ENCODE peak calls at places on chromosomes 1 and 21, in seven cellular contexts. Q is SW480, Y is transverse colon, M is kidney epithelial cell, T is HEK293T, X is Peyer's patch, A is T-cell. C is an unnamed sample.

GRCh38 chr1:58783090-58783992 is 506 bp downstream of the JUN start:
- DNase-seq in Q (peak; percentile 30), Y (peak; percentile 66), M (no peak), T (peak; percentile 22), X (peak; percentile 81), A (peak; percentile 49), C (peak; percentile 63)

GRCh38 chr1:231396643-231397042 is 25.4 kb downstream of the EGLN1 start:
- DNase-seq in Q (no peak), Y (no peak), M (no peak), T (no peak), X (no peak), A (no peak), C (no peak)

GRCh38 chr1:26317612-26318337 is at the start of gene CD52:
- DNase-seq in Q (no peak), Y (peak; percentile 63), M (no peak), T (no peak), X (no peak), A (peak; percentile 70), C (peak; percentile 29)

GRCh38 chr21:43289966-43290365 is 121.2 kb downstream of the CRYAA start:
- DNase-seq in Q (no peak), Y (no peak), M (no peak), T (no peak), X (no peak), A (no peak), C (no peak)

GRCh38 chr1:84573967-84574842 is at the start of gene CTBS:
- DNase-seq in Q (peak; percentile 84), Y (peak; percentile 93), M (peak; percentile 45), T (peak; percentile 98), X (peak; percentile 93), A (peak; percentile 82), C (peak; percentile 89)

GRCh38 chr1:111742938-111743549 is 3.8 kb upstream of the INKA2 start:
- DNase-seq in Q (no peak), Y (no peak), M (no peak), T (no peak), X (no peak), A (no peak), C (no peak)

GRCh38 chr1:17359031-17359430 is 13.0 kb upstream of the PADI6 start:
- DNase-seq in Q (no peak), Y (no peak), M (no peak), T (no peak), X (no peak), A (no peak), C (no peak)

GRCh38 chr1:68291763-68292384 is 59.6 kb upstream of the WLS start:
- DNase-seq in Q (no peak), Y (no peak), M (no peak), T (no peak), X (no peak), A (no peak), C (no peak)

GRCh38 chr1:33256701-33257387 is 552 bp downstream of the ZNF362 start:
- DNase-seq in Q (peak; percentile 63), Y (peak; percentile 76), M (peak; percentile 26), T (peak; percentile 65), X (peak; percentile 82), A (peak; percentile 23), C (peak; percentile 78)

GRCh38 chr1:152505083-152505482 is 5.5 kb upstream of the LCE5A start:
- DNase-seq in Q (no peak), Y (no peak), M (no peak), T (no peak), X (no peak), A (no peak), C (no peak)

GRCh38 chr1:118588566-118588965 is 399.6 kb downstream of the TBX15 start:
- DNase-seq in Q (no peak), Y (no peak), M (no peak), T (no peak), X (no peak), A (no peak), C (no peak)

GRCh38 chr1:65958561-65959350 is 166.1 kb downstream of the PDE4B start:
- DNase-seq in Q (peak; percentile 47), Y (no peak), M (peak; percentile 4), T (peak; percentile 63), X (no peak), A (peak; percentile 19), C (no peak)

GRCh38 chr1:102897537-102897936 is 210.8 kb downstream of the COL11A1 start:
- DNase-seq in Q (no peak), Y (no peak), M (no peak), T (no peak), X (no peak), A (no peak), C (no peak)

GRCh38 chr1:228082975-228083870 is 715 bp downstream of the ARF1 start:
- DNase-seq in Q (no peak), Y (peak; percentile 59), M (no peak), T (peak; percentile 33), X (peak; percentile 76), A (no peak), C (peak; percentile 63)

GRCh38 chr1:114482585-114482984 is 28.4 kb downstream of the TRIM33 start:
- DNase-seq in Q (no peak), Y (no peak), M (no peak), T (no peak), X (no peak), A (peak; percentile 5), C (no peak)

GRCh38 chr1:99217599-99217998 is 46.7 kb upstream of the PLPPR4 start:
- DNase-seq in Q (no peak), Y (no peak), M (no peak), T (no peak), X (no peak), A (no peak), C (no peak)

GRCh38 chr1:181807251-181807650 is 254.3 kb downstream of the ZNF648 start:
- DNase-seq in Q (no peak), Y (no peak), M (no peak), T (no peak), X (no peak), A (no peak), C (no peak)

GRCh38 chr1:172912765-172913260 is 137.9 kb downstream of the TNFSF18 start:
- DNase-seq in Q (no peak), Y (no peak), M (no peak), T (no peak), X (no peak), A (no peak), C (no peak)

GRCh38 chr1:56477164-56478111 is 101.9 kb downstream of the PLPP3 start:
- DNase-seq in Q (peak; percentile 40), Y (peak; percentile 52), M (peak; percentile 10), T (no peak), X (peak; percentile 62), A (no peak), C (peak; percentile 52)

GRCh38 chr1:183277821-183278735 is 92.0 kb downstream of the LAMC2 start:
- DNase-seq in Q (no peak), Y (no peak), M (no peak), T (no peak), X (no peak), A (no peak), C (peak; percentile 14)

GRCh38 chr1:27686223-27686990 is 14.4 kb upstream of the IFI6 start:
- DNase-seq in Q (peak; percentile 89), Y (peak; percentile 84), M (no peak), T (no peak), X (peak; percentile 86), A (no peak), C (peak; percentile 81)

GRCh38 chr1:48472747-48473146 is 743 bp upstream of the SPATA6 start:
- DNase-seq in Q (no peak), Y (no peak), M (no peak), T (no peak), X (no peak), A (no peak), C (no peak)

GRCh38 chr1:36553591-36554417 is 71.1 kb upstream of the CSF3R start:
- DNase-seq in Q (peak; percentile 52), Y (peak; percentile 44), M (peak; percentile 1), T (peak; percentile 83), X (peak; percentile 56), A (peak; percentile 46), C (peak; percentile 64)

GRCh38 chr1:37153116-37153515 is 118.8 kb upstream of the GRIK3 start:
- DNase-seq in Q (no peak), Y (no peak), M (no peak), T (no peak), X (no peak), A (no peak), C (no peak)

GRCh38 chr1:52296345-52296744 is 69.7 kb downstream of the CC2D1B start:
- DNase-seq in Q (peak; percentile 66), Y (no peak), M (peak; percentile 5), T (peak; percentile 64), X (no peak), A (no peak), C (no peak)

GRCh38 chr1:166925791-166926483 is 49.4 kb downstream of the ILDR2 start:
- DNase-seq in Q (peak; percentile 59), Y (no peak), M (peak; percentile 88), T (no peak), X (no peak), A (no peak), C (no peak)

GRCh38 chr1:87435484-87435883 is 106.8 kb downstream of the LMO4 start:
- DNase-seq in Q (peak; percentile 7), Y (no peak), M (no peak), T (no peak), X (no peak), A (no peak), C (no peak)

GRCh38 chr1:200684015-200684414 is 14.3 kb upstream of the DDX59 start:
- DNase-seq in Q (no peak), Y (no peak), M (no peak), T (no peak), X (no peak), A (no peak), C (no peak)